ENCODE peak calls at places on chromosomes 2 and 18, in four cellular contexts. One of them, this sample, is unnamed.

GRCh38 chr2:149068996-149069888 is 30.7 kb downstream of the LYPD6B start:
- DNase-seq in stomach: no peak
- DNase-seq in HepG2: no peak
- DNase-seq in suprapubic skin: no peak
- DNase-seq in this sample: no peak

GRCh38 chr2:96264656-96265348 is 995 bp downstream of the TMEM127 start:
- DNase-seq in HepG2: peak; percentile 54
- DNase-seq in stomach: no peak
- DNase-seq in suprapubic skin: peak; percentile 76
- DNase-seq in this sample: no peak

GRCh38 chr2:173881466-173881865 is 83.7 kb downstream of the SP3 start:
- DNase-seq in HepG2: no peak
- DNase-seq in suprapubic skin: peak; percentile 64
- DNase-seq in stomach: no peak
- DNase-seq in this sample: peak; percentile 15

GRCh38 chr2:47089083-47089464 is 66.0 kb downstream of the STPG4 start:
- DNase-seq in HepG2: peak; percentile 73
- DNase-seq in stomach: no peak
- DNase-seq in suprapubic skin: no peak
- DNase-seq in this sample: no peak

GRCh38 chr2:219570194-219570923 is 980 bp downstream of the OBSL1 start:
- DNase-seq in suprapubic skin: no peak
- DNase-seq in HepG2: no peak
- DNase-seq in stomach: no peak
- DNase-seq in this sample: peak; percentile 23

GRCh38 chr2:38167968-38168350 is 92.0 kb upstream of the CYP1B1 start:
- DNase-seq in suprapubic skin: no peak
- DNase-seq in HepG2: no peak
- DNase-seq in stomach: no peak
- DNase-seq in this sample: no peak

GRCh38 chr2:64750001-64750816 is 96.5 kb upstream of the SERTAD2 start:
- DNase-seq in stomach: peak; percentile 58
- DNase-seq in suprapubic skin: peak; percentile 85
- DNase-seq in HepG2: no peak
- DNase-seq in this sample: peak; percentile 68

GRCh38 chr2:43302311-43303051 is 76.1 kb upstream of the ZFP36L2 start:
- DNase-seq in stomach: no peak
- DNase-seq in suprapubic skin: no peak
- DNase-seq in HepG2: no peak
- DNase-seq in this sample: no peak

GRCh38 chr2:101827246-101827645 is 129.7 kb downstream of the MAP4K4 start:
- DNase-seq in suprapubic skin: no peak
- DNase-seq in HepG2: peak; percentile 74
- DNase-seq in stomach: no peak
- DNase-seq in this sample: no peak

GRCh38 chr2:177329035-177329434 is 63.5 kb upstream of the AGPS start:
- DNase-seq in stomach: no peak
- DNase-seq in suprapubic skin: no peak
- DNase-seq in HepG2: no peak
- DNase-seq in this sample: no peak

GRCh38 chr2:213010106-213010779 is 141.2 kb downstream of the IKZF2 start:
- DNase-seq in stomach: no peak
- DNase-seq in HepG2: no peak
- DNase-seq in suprapubic skin: no peak
- DNase-seq in this sample: no peak

GRCh38 chr18:21393986-21394385 is 152.0 kb downstream of the GREB1L start:
- DNase-seq in suprapubic skin: no peak
- DNase-seq in HepG2: no peak
- DNase-seq in stomach: no peak
- DNase-seq in this sample: no peak

GRCh38 chr2:188524519-188525113 is 232.9 kb downstream of the GULP1 start:
- DNase-seq in HepG2: peak; percentile 53
- DNase-seq in suprapubic skin: no peak
- DNase-seq in stomach: peak; percentile 27
- DNase-seq in this sample: peak; percentile 10

GRCh38 chr2:43312751-43313641 is 86.6 kb upstream of the ZFP36L2 start:
- DNase-seq in stomach: no peak
- DNase-seq in suprapubic skin: no peak
- DNase-seq in HepG2: no peak
- DNase-seq in this sample: no peak

DNA sequence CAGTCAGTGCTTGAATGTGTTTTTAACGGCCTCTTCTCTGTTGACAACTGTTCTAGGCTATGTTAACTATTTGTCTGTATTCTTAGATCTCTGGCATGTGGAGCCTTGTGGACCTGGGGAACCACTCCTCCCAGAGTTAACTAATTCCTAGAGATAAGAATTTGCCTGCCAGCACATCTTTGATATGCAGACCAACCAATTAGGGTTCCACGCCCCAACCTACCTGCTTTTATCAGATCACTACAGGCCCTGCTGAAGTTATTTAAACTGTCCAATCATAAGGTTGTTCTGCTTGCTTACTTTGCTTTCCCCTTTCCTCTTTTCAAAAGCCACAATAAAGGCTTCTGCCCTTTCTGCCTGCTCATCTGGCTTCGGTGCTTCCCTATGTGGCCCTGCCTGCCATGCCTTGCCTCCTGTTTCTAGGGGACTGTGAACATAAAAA is 8.5 kb upstream of the CYBRD1 start:
- DNase-seq in suprapubic skin: no peak
- DNase-seq in HepG2: no peak
- DNase-seq in stomach: no peak
- DNase-seq in this sample: no peak
- TF ChIP-seq EP300 in suprapubic skin: no peak
- TF ChIP-seq EP300 in HepG2: no peak
- TF ChIP-seq EP300 in stomach: no peak
- TF ChIP-seq EP300 in this sample: no peak

GRCh38 chr18:44805176-44805575 is 124.5 kb downstream of the SETBP1 start:
- DNase-seq in stomach: no peak
- DNase-seq in HepG2: no peak
- DNase-seq in suprapubic skin: no peak
- DNase-seq in this sample: no peak

GRCh38 chr18:44801796-44802195 is 121.1 kb downstream of the SETBP1 start:
- DNase-seq in suprapubic skin: no peak
- DNase-seq in stomach: no peak
- DNase-seq in HepG2: no peak
- DNase-seq in this sample: no peak

GRCh38 chr18:44802508-44802907 is 121.8 kb downstream of the SETBP1 start:
- DNase-seq in HepG2: no peak
- DNase-seq in stomach: no peak
- DNase-seq in suprapubic skin: no peak
- DNase-seq in this sample: no peak

GRCh38 chr18:44804033-44804432 is 123.3 kb downstream of the SETBP1 start:
- DNase-seq in HepG2: no peak
- DNase-seq in suprapubic skin: no peak
- DNase-seq in stomach: no peak
- DNase-seq in this sample: no peak

GRCh38 chr18:44803019-44803650 is 122.4 kb downstream of the SETBP1 start:
- DNase-seq in suprapubic skin: no peak
- DNase-seq in HepG2: peak; percentile 15
- DNase-seq in stomach: peak; percentile 78
- DNase-seq in this sample: peak; percentile 86
- TF ChIP-seq EP300 in suprapubic skin: peak; percentile 87
- TF ChIP-seq EP300 in HepG2: no peak
- TF ChIP-seq EP300 in stomach: peak; percentile 96
- TF ChIP-seq EP300 in this sample: peak; percentile 97

GRCh38 chr18:77105680-77106079 is 26.9 kb downstream of the MBP start:
- DNase-seq in stomach: no peak
- DNase-seq in suprapubic skin: no peak
- DNase-seq in HepG2: no peak
- DNase-seq in this sample: no peak

GRCh38 chr18:77106331-77106730 is 26.3 kb downstream of the MBP start:
- DNase-seq in stomach: no peak
- DNase-seq in HepG2: no peak
- DNase-seq in suprapubic skin: no peak
- DNase-seq in this sample: no peak

GRCh38 chr18:77103991-77104521 is 28.5 kb downstream of the MBP start:
- DNase-seq in suprapubic skin: no peak
- DNase-seq in stomach: no peak
- DNase-seq in HepG2: no peak
- DNase-seq in this sample: no peak

GRCh38 chr18:77103181-77103875 is 29.3 kb downstream of the MBP start:
- DNase-seq in HepG2: no peak
- DNase-seq in stomach: no peak
- DNase-seq in suprapubic skin: no peak
- DNase-seq in this sample: no peak

GRCh38 chr18:77105021-77105420 is 27.6 kb downstream of the MBP start:
- DNase-seq in suprapubic skin: no peak
- DNase-seq in HepG2: no peak
- DNase-seq in stomach: no peak
- DNase-seq in this sample: no peak
- TF ChIP-seq EP300 in suprapubic skin: no peak
- TF ChIP-seq EP300 in HepG2: no peak
- TF ChIP-seq EP300 in stomach: no peak
- TF ChIP-seq EP300 in this sample: no peak

GRCh38 chr2:22079583-22079982 is 955.8 kb downstream of the TDRD15 start:
- DNase-seq in stomach: no peak
- DNase-seq in HepG2: no peak
- DNase-seq in suprapubic skin: no peak
- DNase-seq in this sample: no peak
- TF ChIP-seq EP300 in stomach: no peak
- TF ChIP-seq EP300 in HepG2: no peak
- TF ChIP-seq EP300 in suprapubic skin: no peak
- TF ChIP-seq EP300 in this sample: no peak

This sample was measured in transverse colon.